ENCODE peak calls at places on chromosomes 12 and 14, in nine cellular contexts. P is PC-9; I is RWPE1; H is kidney; W is cardiac fibroblast; M is nephron progenitor cell; A is thoracic aorta; N is CD8-positive, alpha-beta T cell; C is lower leg skin. Z is an unnamed sample.

GRCh38 chr12:115680967-115681366 is 596.5 kb downstream of the MED13L start:
- DNase-seq in W (no peak), H (no peak), N (no peak), A (no peak), I (no peak), M (no peak), P (no peak), C (no peak), Z (no peak)

GRCh38 chr12:118493962-118494361 is 117.6 kb downstream of the SUDS3 start:
- DNase-seq in A (no peak), N (no peak), C (no peak), I (no peak), W (no peak), M (no peak), P (no peak), H (no peak), Z (no peak)

GRCh38 chr12:3815096-3815766 is 58.0 kb downstream of the PARP11 start:
- DNase-seq in P (no peak), H (no peak), A (no peak), W (no peak), C (no peak), I (no peak), M (no peak), N (no peak), Z (no peak)

GRCh38 chr14:84401631-84402030 is 1128.3 kb upstream of the FLRT2 start:
- DNase-seq in N (no peak), P (no peak), W (no peak), H (no peak), M (no peak), I (no peak), C (no peak), A (no peak), Z (no peak)

GRCh38 chr14:24228902-24229301 is 3.3 kb downstream of the NEDD8 start:
- DNase-seq in P (no peak), W (no peak), N (no peak), I (no peak), M (no peak), A (no peak), H (no peak), C (no peak), Z (no peak)

GRCh38 chr14:49549881-49550280 is 36.3 kb downstream of the RPS29 start:
- DNase-seq in C (no peak), M (no peak), I (no peak), A (no peak), W (peak), N (no peak), H (no peak), P (peak), Z (no peak)

GRCh38 chr14:70957710-70958109 is 50.5 kb downstream of the PCNX1 start:
- DNase-seq in C (no peak), N (no peak), H (no peak), W (no peak), A (no peak), P (no peak), M (no peak), I (no peak), Z (no peak)

GRCh38 chr12:22672951-22673350 is 48.0 kb downstream of the ETNK1 start:
- DNase-seq in M (no peak), H (no peak), W (peak), A (no peak), C (no peak), P (no peak), N (no peak), I (no peak), Z (no peak)

DNA sequence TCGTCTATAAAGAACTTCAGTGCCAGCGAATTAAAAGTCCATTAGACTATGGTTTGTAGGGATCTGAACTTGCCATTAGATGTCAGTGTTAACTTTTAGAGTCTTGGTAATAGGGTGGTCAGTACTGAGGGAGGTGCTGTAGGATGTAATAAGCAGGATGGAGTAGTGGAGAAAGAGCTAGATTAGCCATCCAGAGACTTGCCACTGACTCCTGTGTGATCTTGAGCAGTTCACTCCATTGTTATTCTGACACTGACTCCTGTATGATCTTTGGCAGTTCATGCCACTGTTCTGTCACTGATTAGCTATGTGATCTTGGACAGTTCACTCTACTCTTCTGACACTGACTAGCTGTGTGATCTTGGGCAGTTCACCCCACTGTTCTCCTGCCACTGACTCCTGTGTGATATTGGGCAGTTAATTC is 133.6 kb downstream of the TTLL5 start:
- DNase-seq in M (no peak), H (no peak), N (no peak), C (no peak), W (peak), I (no peak), P (peak), A (no peak), Z (no peak)
- TF ChIP-seq CTCF in M (no peak), H (peak), N (no peak), C (no peak), W (peak), I (no peak), P (peak), A (peak), Z (peak)

GRCh38 chr12:124914392-124915248 is at the start of gene UBC:
- DNase-seq in H (peak), A (peak), W (peak), I (peak), M (peak), C (peak), P (peak), N (peak), Z (peak)
- TF ChIP-seq CTCF in H (no peak), A (no peak), W (no peak), I (no peak), M (no peak), C (no peak), P (no peak), N (no peak), Z (no peak)

GRCh38 chr12:79373896-79374499 is 316.8 kb downstream of the PAWR start:
- DNase-seq in N (no peak), H (no peak), M (peak), A (no peak), W (peak), C (no peak), I (peak), P (peak), Z (no peak)

GRCh38 chr12:79375050-79375449 is 315.7 kb downstream of the PAWR start:
- DNase-seq in P (no peak), W (no peak), I (no peak), A (no peak), C (no peak), M (no peak), N (no peak), H (no peak), Z (no peak)

GRCh38 chr12:79371226-79371625 is 319.5 kb downstream of the PAWR start:
- DNase-seq in N (no peak), W (no peak), P (no peak), M (no peak), H (no peak), I (no peak), A (no peak), C (no peak), Z (no peak)

GRCh38 chr12:79378496-79378895 is 312.3 kb downstream of the PAWR start:
- DNase-seq in I (no peak), N (no peak), H (no peak), W (peak), P (no peak), C (no peak), M (no peak), A (no peak), Z (no peak)

DNA sequence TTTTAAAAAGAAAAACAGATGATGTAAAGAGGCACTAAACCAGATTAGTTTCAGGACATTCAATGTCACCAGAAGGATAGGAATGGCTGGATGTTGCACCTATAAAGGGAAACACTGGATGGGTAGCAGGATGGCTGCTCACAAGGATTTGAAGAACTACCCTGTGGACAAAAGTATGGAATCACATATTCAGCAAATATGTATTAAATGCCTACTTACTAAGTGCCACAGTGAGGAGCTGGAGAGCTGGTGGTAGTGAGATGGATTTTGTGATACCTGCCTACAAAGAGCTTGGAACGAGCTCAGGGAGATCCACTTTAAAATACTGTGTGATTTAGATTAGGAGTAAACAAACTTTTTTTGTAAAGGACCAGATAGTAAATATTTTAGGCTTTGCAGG is 316.2 kb downstream of the PAWR start:
- DNase-seq in I (peak), M (no peak), N (no peak), A (no peak), H (no peak), C (no peak), W (no peak), P (no peak), Z (no peak)
- TF ChIP-seq CTCF in I (no peak), M (no peak), N (no peak), A (no peak), H (no peak), C (no peak), W (no peak), P (no peak), Z (no peak)

DNA sequence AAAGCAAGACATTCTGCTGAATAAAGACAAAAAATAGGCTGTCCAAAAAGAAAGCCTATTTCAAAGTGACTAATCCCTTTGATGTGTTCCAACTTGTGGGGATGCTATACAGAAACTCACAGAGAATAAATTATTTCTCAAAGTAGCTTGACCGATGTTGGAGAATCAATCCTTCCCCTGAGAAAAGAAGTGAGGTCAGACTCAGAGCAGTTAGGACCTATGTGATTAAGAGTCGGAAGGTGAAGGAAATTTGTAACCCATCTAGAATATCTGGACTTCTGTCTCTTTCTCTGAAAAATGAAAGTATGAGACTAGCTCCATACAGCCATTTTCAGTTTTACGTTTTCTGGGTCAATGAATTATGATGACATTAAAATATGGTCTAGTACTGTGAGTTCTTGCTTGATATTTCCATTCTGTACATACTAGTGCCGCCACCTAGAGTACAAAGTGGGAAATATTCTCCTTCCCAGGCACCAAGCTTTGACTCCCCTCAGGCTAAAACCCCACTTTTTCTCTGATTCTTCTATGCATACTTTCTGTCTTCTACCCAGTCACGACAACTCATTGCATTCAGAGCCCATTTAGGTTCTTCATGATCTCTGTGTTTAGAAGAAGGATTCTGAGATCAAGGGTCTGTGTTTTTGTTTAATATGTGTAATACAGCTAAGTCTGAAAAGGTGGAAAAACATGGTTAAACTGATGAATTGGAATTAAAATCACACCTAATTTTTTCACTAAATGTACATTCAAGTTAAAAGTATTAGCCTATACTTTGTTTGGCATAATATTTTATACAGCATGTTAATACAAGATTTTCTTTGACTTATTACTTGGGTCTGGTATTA is 6.9 kb upstream of the NTS start:
- DNase-seq in A (no peak), H (no peak), N (no peak), C (no peak), I (peak), M (no peak), W (peak), P (peak), Z (no peak)
- TF ChIP-seq CTCF in A (peak), H (peak), N (no peak), C (no peak), I (peak), M (peak), W (peak), P (peak), Z (peak)

GRCh38 chr12:54929998-54930397 is 54.6 kb downstream of the TESPA1 start:
- DNase-seq in C (no peak), N (no peak), P (no peak), H (no peak), A (no peak), M (no peak), I (no peak), W (no peak), Z (no peak)

GRCh38 chr12:54926246-54926645 is 58.3 kb downstream of the TESPA1 start:
- DNase-seq in C (no peak), P (no peak), N (no peak), A (no peak), I (no peak), W (no peak), H (no peak), M (no peak), Z (no peak)

DNA sequence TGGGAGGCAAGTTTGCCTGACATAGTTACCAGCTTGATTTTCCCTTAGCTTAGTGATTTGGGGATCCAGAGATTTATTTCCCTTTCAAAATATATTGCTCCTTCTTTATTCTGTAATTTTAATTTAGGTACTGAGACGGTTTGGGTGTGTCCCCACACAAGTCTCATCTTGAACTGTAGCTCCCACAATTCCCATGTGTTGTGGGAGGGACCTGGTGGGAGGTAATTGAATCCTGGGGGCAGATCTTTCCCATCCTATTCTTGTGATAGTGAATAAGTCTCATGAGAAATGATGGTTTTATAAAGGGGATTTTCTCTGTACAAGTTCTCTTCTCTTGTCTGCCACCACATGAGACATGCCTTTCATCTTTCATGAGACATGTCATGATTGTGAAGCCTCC is 59.2 kb downstream of the TESPA1 start:
- DNase-seq in I (no peak), W (no peak), H (no peak), C (no peak), P (no peak), M (no peak), A (no peak), N (no peak), Z (no peak)
- TF ChIP-seq CTCF in I (no peak), W (no peak), H (no peak), C (no peak), P (no peak), M (no peak), A (no peak), N (no peak), Z (no peak)

DNA sequence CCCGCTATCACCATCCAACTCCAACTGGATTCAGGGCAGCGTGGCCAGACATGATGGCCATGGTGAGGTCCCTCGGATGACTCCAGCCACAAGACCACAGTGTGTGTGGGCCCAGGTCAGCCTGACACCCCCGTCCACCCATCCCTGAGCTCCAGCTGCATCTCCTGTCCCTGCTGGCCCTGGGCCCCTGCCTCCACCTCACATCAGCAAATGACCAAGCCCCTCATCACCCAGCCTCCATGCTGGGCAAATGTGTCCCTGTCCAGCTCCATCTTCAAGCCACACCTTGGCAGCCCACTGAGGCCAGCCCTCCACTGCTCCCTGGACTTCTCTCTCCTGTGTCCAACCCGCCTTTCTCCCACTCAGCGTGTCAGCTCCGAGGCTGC is 3.2 kb downstream of the GPR132 start:
- DNase-seq in A (no peak), W (no peak), P (no peak), C (no peak), H (peak), N (no peak), M (no peak), I (no peak), Z (no peak)
- TF ChIP-seq CTCF in A (no peak), W (no peak), P (no peak), C (no peak), H (no peak), N (no peak), M (no peak), I (no peak), Z (no peak)

GRCh38 chr14:97571861-97572555 is 774.8 kb downstream of the VRK1 start:
- DNase-seq in W (no peak), N (no peak), H (no peak), I (no peak), P (no peak), A (no peak), C (no peak), M (no peak), Z (no peak)
- TF ChIP-seq CTCF in W (no peak), N (no peak), H (no peak), I (no peak), P (no peak), A (no peak), C (no peak), M (no peak), Z (no peak)

Z was measured in chondrocyte.